ENCODE peak calls at places on chromosome 2, in five cellular contexts. Y is NCI-H510A treated with DMSO at 0.1 percent for 48 hours, N is kidney, H is HT1080, F is astrocyte of the cerebellum. L is an unnamed sample.

GRCh38 chr2:50895058-50895457 is 136.9 kb downstream of the NRXN1 start:
- DNase-seq in F (no peak), Y (no peak), N (no peak), H (no peak), L (no peak)

GRCh38 chr2:185807351-185807750 is 68.7 kb downstream of the FSIP2 start:
- DNase-seq in Y (no peak), H (no peak), N (no peak), F (no peak), L (no peak)

GRCh38 chr2:12304494-12305228 is 412.1 kb upstream of the TRIB2 start:
- DNase-seq in H (no peak), F (peak; percentile 36), Y (no peak), N (no peak), L (no peak)

GRCh38 chr2:46067501-46068292 is 229.5 kb upstream of the EPAS1 start:
- DNase-seq in H (peak; percentile 95), N (no peak), Y (no peak), F (peak; percentile 80), L (no peak)

GRCh38 chr2:133477614-133477990 is 90.7 kb downstream of the NCKAP5 start:
- DNase-seq in F (no peak), N (no peak), Y (no peak), H (peak; percentile 72), L (no peak)

GRCh38 chr2:69581774-69582581 is 61.6 kb downstream of the AAK1 start:
- DNase-seq in N (no peak), H (peak; percentile 81), F (no peak), Y (no peak), L (no peak)

GRCh38 chr2:137173514-137173913 is 408.2 kb downstream of the THSD7B start:
- DNase-seq in Y (no peak), H (peak; percentile 44), N (no peak), F (peak; percentile 93), L (no peak)

GRCh38 chr2:5766621-5767020 is 74.4 kb downstream of the SOX11 start:
- DNase-seq in N (no peak), Y (no peak), H (no peak), F (peak; percentile 55), L (no peak)

GRCh38 chr2:108607706-108608301 is 73.5 kb downstream of the LIMS1 start:
- DNase-seq in F (no peak), Y (peak; percentile 59), N (no peak), H (peak; percentile 47), L (peak; percentile 71)

GRCh38 chr2:25960920-25961319 is 21.4 kb downstream of the KIF3C start:
- DNase-seq in H (peak; percentile 93), Y (no peak), N (peak; percentile 10), F (no peak), L (no peak)

GRCh38 chr2:150587547-150588209 is 100.2 kb upstream of the RND3 start:
- DNase-seq in F (no peak), H (no peak), N (no peak), Y (no peak), L (no peak)

GRCh38 chr2:150296795-150297546 is 190.5 kb downstream of the RND3 start:
- DNase-seq in Y (no peak), F (no peak), H (peak; percentile 76), N (no peak), L (no peak)

GRCh38 chr2:128623776-128624424 is 305.2 kb upstream of the HS6ST1 start:
- DNase-seq in Y (no peak), F (peak; percentile 96), N (peak; percentile 57), H (peak; percentile 68), L (peak; percentile 90)

GRCh38 chr2:169734172-169734847 is 678 bp downstream of the KLHL23 start:
- DNase-seq in H (no peak), Y (peak; percentile 68), F (no peak), N (no peak), L (peak; percentile 70)

GRCh38 chr2:190533175-190533967 is 1.2 kb downstream of the NEMP2 start:
- DNase-seq in Y (no peak), F (no peak), H (peak; percentile 29), N (no peak), L (no peak)

GRCh38 chr2:233115121-233115520 is 55.0 kb downstream of the INPP5D start:
- DNase-seq in Y (no peak), H (no peak), N (no peak), F (no peak), L (no peak)

GRCh38 chr2:11767779-11768178 is 21.3 kb downstream of the LPIN1 start:
- DNase-seq in N (peak; percentile 44), H (no peak), F (no peak), Y (no peak), L (no peak)

GRCh38 chr2:237156131-237156856 is 70.6 kb downstream of the COPS8 start:
- DNase-seq in H (peak; percentile 57), Y (no peak), F (peak; percentile 70), N (no peak), L (no peak)

GRCh38 chr2:233676046-233676445 is 4.3 kb downstream of the UGT1A9 start:
- DNase-seq in F (no peak), N (no peak), H (peak; percentile 55), Y (no peak), L (no peak)

GRCh38 chr2:1822341-1822740 is 78.0 kb upstream of the PXDN start:
- DNase-seq in H (no peak), Y (no peak), N (no peak), F (no peak), L (no peak)

GRCh38 chr2:78896536-78896935 is 129.0 kb upstream of the REG3G start:
- DNase-seq in Y (no peak), H (no peak), N (no peak), F (no peak), L (no peak)

GRCh38 chr2:10514743-10515142 is 66.6 kb upstream of the ODC1 start:
- DNase-seq in Y (no peak), F (peak; percentile 80), N (no peak), H (peak; percentile 99), L (no peak)

GRCh38 chr2:112311932-112312331 is 36.5 kb downstream of the ZC3H6 start:
- DNase-seq in H (no peak), F (no peak), N (no peak), Y (no peak), L (no peak)

GRCh38 chr2:241933175-241933911 is 63.8 kb downstream of the RTP5 start:
- DNase-seq in H (no peak), Y (no peak), F (no peak), N (no peak), L (no peak)

GRCh38 chr2:20411361-20411894 is 35.4 kb upstream of the RHOB start:
- DNase-seq in F (peak; percentile 54), Y (peak; percentile 42), H (peak; percentile 77), N (peak; percentile 90), L (peak; percentile 86)

GRCh38 chr2:201707753-201708152 is 9.3 kb upstream of the MPP4 start:
- DNase-seq in F (peak; percentile 32), H (peak; percentile 76), Y (no peak), N (no peak), L (no peak)

GRCh38 chr2:203582468-203582867 is 47.4 kb upstream of the RAPH1 start:
- DNase-seq in Y (no peak), H (no peak), N (no peak), F (no peak), L (no peak)

GRCh38 chr2:207881902-207882301 is 112.2 kb upstream of the FZD5 start:
- DNase-seq in H (no peak), Y (no peak), N (no peak), F (peak; percentile 19), L (no peak)

GRCh38 chr2:97751752-97752151 is 38.4 kb downstream of the ZAP70 start:
- DNase-seq in H (peak; percentile 61), N (no peak), Y (peak; percentile 43), F (peak; percentile 23), L (peak; percentile 43)

GRCh38 chr2:218961651-218962570 is 2.4 kb downstream of the CDK5R2 start:
- DNase-seq in Y (peak; percentile 71), N (peak; percentile 51), F (no peak), H (no peak), L (no peak)

GRCh38 chr2:227766361-227766883 is 20.7 kb downstream of the SCYGR8 start:
- DNase-seq in F (peak; percentile 56), N (peak; percentile 77), H (peak; percentile 73), Y (peak; percentile 93), L (peak; percentile 82)

GRCh38 chr2:234917245-234917975 is 34.4 kb upstream of the SH3BP4 start:
- DNase-seq in N (no peak), Y (no peak), H (no peak), F (no peak), L (no peak)

GRCh38 chr2:190412971-190413370 is 4.8 kb downstream of the MFSD6 start:
- DNase-seq in Y (no peak), N (no peak), F (no peak), H (no peak), L (no peak)